ENCODE peak calls at places on chromosomes 13 and 19, in nine cellular contexts. N, S, X, A, C, K, Q, I and M are unnamed samples.

GRCh38 chr13:112732679-112733078 is 42.8 kb downstream of the ATP11A start:
- DNase-seq in N (no peak), S (no peak), X (no peak), A (no peak), C (no peak), K (no peak), Q (no peak), I (no peak), M (no peak)

GRCh38 chr19:46601318-46602224 is at the start of gene CALM3:
- DNase-seq in N (no peak), S (peak), X (no peak), A (no peak), C (no peak), K (no peak), Q (no peak), I (no peak), M (peak)

GRCh38 chr13:94858856-94859811 is 146.8 kb upstream of the SOX21 start:
- DNase-seq in N (no peak), S (no peak), X (no peak), A (peak), C (no peak), K (no peak), Q (no peak), I (no peak), M (no peak)

GRCh38 chr19:40294560-40294959 is 9.4 kb upstream of the AKT2 start:
- DNase-seq in N (no peak), S (no peak), X (no peak), A (no peak), C (no peak), K (no peak), Q (no peak), I (no peak), M (no peak)

GRCh38 chr19:35462476-35462953 is 14.5 kb downstream of the FFAR2 start:
- DNase-seq in N (peak), S (peak), X (peak), A (no peak), C (peak), K (no peak), Q (no peak), I (peak), M (peak)

GRCh38 chr13:99916366-99917103 is 55.0 kb downstream of the ZIC5 start:
- DNase-seq in N (peak), S (no peak), X (peak), A (peak), C (no peak), K (peak), Q (no peak), I (peak), M (peak)

GRCh38 chr13:28022848-28023518 is 34.5 kb upstream of the URAD start:
- DNase-seq in N (no peak), S (no peak), X (no peak), A (peak), C (no peak), K (peak), Q (no peak), I (no peak), M (no peak)

GRCh38 chr13:95246292-95247082 is 54.8 kb downstream of the ABCC4 start:
- DNase-seq in N (no peak), S (no peak), X (no peak), A (no peak), C (no peak), K (no peak), Q (no peak), I (no peak), M (no peak)

GRCh38 chr13:60620611-60621395 is 223.8 kb downstream of the TDRD3 start:
- DNase-seq in N (no peak), S (no peak), X (no peak), A (no peak), C (no peak), K (no peak), Q (no peak), I (no peak), M (no peak)

GRCh38 chr19:55324705-55325104 is 436 bp downstream of the TMEM150B start:
- DNase-seq in N (no peak), S (no peak), X (no peak), A (no peak), C (no peak), K (no peak), Q (no peak), I (no peak), M (no peak)

GRCh38 chr13:39810091-39810877 is 154.8 kb downstream of the COG6 start:
- DNase-seq in N (no peak), S (no peak), X (no peak), A (peak), C (no peak), K (no peak), Q (no peak), I (no peak), M (no peak)